ENCODE peak calls at places on chromosomes 1 and 21, in six cellular contexts. K is WTC11, I is GM12878, D is A549, S is SK-N-SH, N is K562. T is an unnamed sample.

GRCh38 chr21:44916965-44917364 is 3.7 kb downstream of the ITGB2 start:
- DNase-seq in K (no peak), I (no peak), D (no peak), S (no peak), N (no peak), T (no peak)

GRCh38 chr1:2198571-2198970 is 4.0 kb upstream of the FAAP20 start:
- DNase-seq in K (no peak), I (no peak), D (no peak), S (no peak), N (no peak), T (no peak)

GRCh38 chr1:246121533-246121932 is 385.5 kb downstream of the SMYD3 start:
- DNase-seq in K (no peak), I (no peak), D (no peak), S (peak; percentile 52), N (no peak), T (no peak)

GRCh38 chr1:155947292-155947691 is 5.9 kb downstream of the RXFP4 start:
- DNase-seq in K (no peak), I (no peak), D (no peak), S (no peak), N (no peak), T (no peak)

GRCh38 chr1:214584805-214585766 is 17.9 kb upstream of the CENPF start:
- DNase-seq in K (no peak), I (no peak), D (peak; percentile 41), S (no peak), N (peak; percentile 19), T (peak; percentile 40)

GRCh38 chr1:116513956-116514355 is 56.9 kb downstream of the CD58 start:
- DNase-seq in K (no peak), I (no peak), D (no peak), S (no peak), N (no peak), T (no peak)

GRCh38 chr1:53672785-53673184 is 66.2 kb downstream of the GLIS1 start:
- DNase-seq in K (no peak), I (no peak), D (no peak), S (no peak), N (no peak), T (no peak)

GRCh38 chr1:196933531-196934189 is 9.9 kb upstream of the CFHR2 start:
- DNase-seq in K (peak; percentile 56), I (no peak), D (no peak), S (peak; percentile 1), N (peak; percentile 78), T (no peak)

GRCh38 chr1:3504151-3504822 is 49.8 kb downstream of the ARHGEF16 start:
- DNase-seq in K (no peak), I (no peak), D (peak; percentile 65), S (no peak), N (no peak), T (peak; percentile 48)

GRCh38 chr1:245370905-245371581 is 216.3 kb downstream of the KIF26B start:
- DNase-seq in K (no peak), I (no peak), D (no peak), S (peak; percentile 53), N (no peak), T (no peak)

GRCh38 chr1:35470964-35471613 is 86.1 kb downstream of the KIAA0319L start:
- DNase-seq in K (no peak), I (no peak), D (no peak), S (no peak), N (no peak), T (no peak)

GRCh38 chr1:171881466-171881865 is 40.2 kb downstream of the DNM3 start:
- DNase-seq in K (no peak), I (no peak), D (no peak), S (no peak), N (no peak), T (no peak)

GRCh38 chr1:59415876-59416275 is 119.0 kb downstream of the FGGY start:
- DNase-seq in K (no peak), I (no peak), D (no peak), S (no peak), N (no peak), T (no peak)

GRCh38 chr1:30881266-30882181 is 27.0 kb downstream of the SDC3 start:
- DNase-seq in K (no peak), I (peak; percentile 45), D (no peak), S (no peak), N (no peak), T (no peak)

GRCh38 chr1:92037400-92037799 is 7.6 kb downstream of the EPHX4 start:
- DNase-seq in K (no peak), I (no peak), D (no peak), S (no peak), N (no peak), T (no peak)

DNA sequence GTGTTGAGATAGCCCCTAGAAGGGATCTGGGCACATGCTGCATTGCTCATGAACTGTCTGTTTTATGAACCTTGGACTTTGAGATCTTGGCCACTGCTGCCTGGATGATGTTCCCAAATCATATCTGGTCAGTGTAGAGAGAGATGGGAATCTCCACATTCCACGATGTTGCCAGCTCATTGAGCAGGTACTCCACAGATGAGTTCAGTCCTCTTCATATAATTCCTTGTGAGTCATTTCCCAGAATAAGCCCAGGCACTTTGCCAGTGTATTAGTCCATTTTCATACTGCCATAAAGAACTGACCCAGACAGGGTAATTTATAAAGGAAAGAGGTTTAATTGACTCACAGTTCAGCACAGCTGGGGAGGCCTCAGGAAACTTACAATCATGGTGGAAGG is 254.0 kb upstream of the RUNX1 start:
- DNase-seq in K (no peak), I (no peak), D (no peak), S (no peak), N (no peak), T (peak; percentile 51)
- TF ChIP-seq MAX in K (no peak), I (no peak), D (no peak), S (peak; percentile 55), N (no peak), T (no peak)

GRCh38 chr1:224865510-224865909 is 64.0 kb upstream of the DNAH14 start:
- DNase-seq in K (no peak), I (no peak), D (no peak), S (no peak), N (no peak), T (no peak)

GRCh38 chr1:224867715-224868114 is 61.8 kb upstream of the DNAH14 start:
- DNase-seq in K (no peak), I (no peak), D (no peak), S (no peak), N (no peak), T (no peak)

GRCh38 chr1:224861317-224861716 is 68.2 kb upstream of the DNAH14 start:
- DNase-seq in K (no peak), I (no peak), D (no peak), S (no peak), N (no peak), T (no peak)

GRCh38 chr1:224864006-224864405 is 65.5 kb upstream of the DNAH14 start:
- DNase-seq in K (no peak), I (no peak), D (no peak), S (no peak), N (no peak), T (no peak)

GRCh38 chr1:224866940-224867339 is 62.5 kb upstream of the DNAH14 start:
- DNase-seq in K (no peak), I (no peak), D (no peak), S (no peak), N (no peak), T (no peak)
- TF ChIP-seq MAX in K (no peak), I (no peak), D (no peak), S (no peak), N (no peak), T (no peak)

GRCh38 chr1:21623411-21623961 is 45.7 kb downstream of the RAP1GAP start:
- DNase-seq in K (no peak), I (no peak), D (no peak), S (peak; percentile 79), N (no peak), T (no peak)
- TF ChIP-seq MAX in K (no peak), I (no peak), D (peak; percentile 15), S (no peak), N (no peak), T (no peak)

GRCh38 chr21:41166947-41167346 is 1.0 kb upstream of the BACE2 start:
- DNase-seq in K (no peak), I (no peak), D (no peak), S (peak; percentile 20), N (no peak), T (no peak)

GRCh38 chr21:41169701-41170100 is 1.7 kb downstream of the BACE2 start:
- DNase-seq in K (no peak), I (no peak), D (no peak), S (no peak), N (no peak), T (no peak)

GRCh38 chr21:41167348-41168342 is at the start of gene BACE2:
- DNase-seq in K (peak; percentile 69), I (no peak), D (peak; percentile 31), S (peak; percentile 70), N (peak; percentile 68), T (no peak)

GRCh38 chr21:41169258-41169576 is 1.3 kb downstream of the BACE2 start:
- DNase-seq in K (no peak), I (no peak), D (no peak), S (no peak), N (no peak), T (no peak)

DNA sequence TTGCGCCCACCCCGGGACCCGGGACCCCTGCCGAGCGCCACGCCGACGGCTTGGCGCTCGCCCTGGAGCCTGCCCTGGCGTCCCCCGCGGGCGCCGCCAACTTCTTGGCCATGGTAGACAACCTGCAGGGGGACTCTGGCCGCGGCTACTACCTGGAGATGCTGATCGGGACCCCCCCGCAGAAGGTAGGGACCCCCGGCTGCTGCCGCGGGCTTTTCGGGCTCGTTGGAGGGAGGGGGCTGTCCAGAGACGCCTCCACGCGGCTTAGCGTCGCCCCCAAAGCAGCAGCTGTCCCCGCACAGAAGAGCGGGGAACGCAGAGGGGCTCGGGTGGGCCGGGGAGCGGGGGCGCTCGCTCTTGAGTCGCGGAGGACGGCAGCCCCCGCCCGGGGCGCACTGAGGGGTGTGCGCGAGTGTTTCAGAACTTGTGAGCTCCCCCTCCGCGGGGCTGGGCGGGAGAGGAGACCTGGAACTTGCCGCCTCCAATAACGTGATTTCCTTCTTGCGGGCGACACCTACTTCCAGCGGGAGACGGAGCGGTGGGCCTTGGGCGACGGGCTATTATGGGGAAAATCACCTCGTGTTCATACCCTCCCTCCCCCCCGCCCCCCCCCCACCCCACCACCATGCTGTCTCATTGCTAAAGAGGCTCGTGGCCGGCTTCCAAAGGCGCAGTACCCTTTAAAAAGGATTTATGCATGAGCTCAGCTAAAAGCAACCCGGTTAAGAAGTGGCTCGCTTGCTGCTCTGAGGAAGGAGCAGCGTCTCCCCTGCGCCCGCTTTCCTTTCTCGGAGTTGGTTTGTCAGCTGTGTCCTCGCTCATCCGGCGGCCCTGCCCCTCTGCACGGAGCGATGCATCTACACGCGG is 664 bp downstream of the BACE2 start:
- DNase-seq in K (peak; percentile 43), I (no peak), D (peak; percentile 7), S (peak; percentile 27), N (no peak), T (no peak)
- TF ChIP-seq MAX in K (no peak), I (no peak), D (peak; percentile 16), S (no peak), N (no peak), T (no peak)

GRCh38 chr1:89927478-89927877 is 67.4 kb upstream of the ZNF326 start:
- DNase-seq in K (no peak), I (no peak), D (no peak), S (no peak), N (no peak), T (no peak)
- TF ChIP-seq MAX in K (no peak), I (no peak), D (no peak), S (no peak), N (no peak), T (no peak)

T was measured in HCT116.